ENCODE peak calls at places on chromosome X, in eight cellular contexts. J, Q, A, E, H, X, I and R are unnamed samples.
A peak's percentile ranks its signal among the peaks of the same experiment; 100 is the strongest.

GRCh38 chrX:49915352-49916222 is 6.8 kb upstream of the CLCN5 start:
- DNase-seq in Q (no peak), I (peak; percentile 74), H (no peak), X (peak; percentile 46), J (peak; percentile 61), E (no peak), A (peak; percentile 44), R (peak; percentile 65)

GRCh38 chrX:115023139-115023538 is 5.7 kb upstream of the IL13RA2 start:
- DNase-seq in H (no peak), E (no peak), Q (no peak), A (no peak), I (peak; percentile 70), J (peak; percentile 91), X (no peak), R (no peak)

GRCh38 chrX:41922694-41923171 is 621 bp downstream of the CASK start:
- DNase-seq in J (peak; percentile 6), X (peak; percentile 40), H (no peak), Q (peak; percentile 57), I (peak; percentile 24), E (peak; percentile 58), A (peak; percentile 28), R (peak; percentile 28)

GRCh38 chrX:3178329-3178728 is 137.1 kb downstream of the ARSF start:
- DNase-seq in Q (no peak), X (no peak), I (no peak), H (no peak), A (no peak), E (no peak), J (no peak), R (no peak)

GRCh38 chrX:107712231-107713204 is 63.1 kb downstream of the TSC22D3 start:
- DNase-seq in H (no peak), I (peak; percentile 78), E (peak; percentile 54), J (peak; percentile 46), X (no peak), Q (peak; percentile 74), A (no peak), R (peak; percentile 38)

GRCh38 chrX:20668550-20668949 is 401.8 kb upstream of the RPS6KA3 start:
- DNase-seq in I (no peak), X (no peak), A (no peak), Q (no peak), H (no peak), J (no peak), E (no peak), R (no peak)

GRCh38 chrX:131746491-131746968 is 202.7 kb downstream of the OR13H1 start:
- DNase-seq in I (no peak), J (no peak), X (peak; percentile 87), A (peak; percentile 17), H (peak; percentile 79), Q (no peak), E (peak; percentile 90), R (peak; percentile 89)

GRCh38 chrX:140762061-140762460 is 52.5 kb downstream of the LINC00632 start:
- DNase-seq in X (peak; percentile 37), E (no peak), A (peak; percentile 35), Q (no peak), J (peak; percentile 57), I (peak; percentile 79), H (peak; percentile 28), R (peak; percentile 59)

GRCh38 chrX:65586491-65586890 is 51.9 kb upstream of the LAS1L start:
- DNase-seq in J (peak; percentile 68), A (no peak), H (no peak), Q (no peak), I (peak; percentile 37), X (no peak), E (no peak), R (no peak)

GRCh38 chrX:107726809-107727534 is 48.6 kb downstream of the TSC22D3 start:
- DNase-seq in Q (no peak), I (no peak), A (no peak), H (no peak), E (peak; percentile 45), X (no peak), J (no peak), R (no peak)

GRCh38 chrX:77595848-77596247 is 148.7 kb downstream of the FGF16 start:
- DNase-seq in J (no peak), Q (no peak), H (no peak), I (no peak), A (no peak), E (no peak), X (no peak), R (no peak)

GRCh38 chrX:69185886-69186285 is 20.6 kb upstream of the PJA1 start:
- DNase-seq in A (no peak), X (no peak), H (no peak), I (no peak), J (no peak), E (no peak), Q (no peak), R (no peak)

GRCh38 chrX:48613502-48614160 is 16.3 kb downstream of the WDR13 start:
- DNase-seq in X (no peak), H (no peak), I (no peak), J (no peak), E (no peak), A (no peak), Q (no peak), R (no peak)

GRCh38 chrX:41468647-41469323 is 21.6 kb downstream of the NYX start:
- DNase-seq in E (peak; percentile 63), A (no peak), H (no peak), X (no peak), Q (no peak), I (peak; percentile 68), J (no peak), R (peak; percentile 19)

GRCh38 chrX:114065612-114066178 is 518.2 kb upstream of the HTR2C start:
- DNase-seq in I (no peak), J (peak; percentile 54), A (no peak), E (no peak), H (no peak), X (no peak), Q (no peak), R (no peak)

GRCh38 chrX:41655631-41656030 is 33.1 kb upstream of the GPR34 start:
- DNase-seq in X (no peak), I (no peak), Q (no peak), A (no peak), E (no peak), H (no peak), J (peak; percentile 45), R (no peak)

GRCh38 chrX:119008122-119008744 is 33.8 kb downstream of the LONRF3 start:
- DNase-seq in E (no peak), J (peak; percentile 29), I (peak; percentile 45), Q (no peak), A (peak; percentile 54), H (no peak), X (no peak), R (peak; percentile 25)

GRCh38 chrX:2628751-2629315 is 62.3 kb upstream of the CD99 start:
- DNase-seq in E (no peak), A (no peak), J (no peak), I (no peak), X (no peak), H (no peak), Q (no peak), R (no peak)

GRCh38 chrX:49266536-49267445 is 2.3 kb upstream of the FOXP3 start:
- DNase-seq in E (no peak), A (no peak), X (no peak), H (no peak), J (no peak), I (no peak), Q (no peak), R (no peak)

GRCh38 chrX:10983526-10983925 is 127.6 kb upstream of the HCCS start:
- DNase-seq in I (no peak), A (no peak), J (no peak), E (no peak), H (no peak), X (no peak), Q (no peak), R (no peak)

GRCh38 chrX:122945328-122945727 is 238.8 kb upstream of the GRIA3 start:
- DNase-seq in X (no peak), Q (no peak), J (no peak), I (no peak), H (no peak), E (no peak), A (no peak), R (no peak)

GRCh38 chrX:56787734-56788152 is 58.7 kb downstream of the NBDY start:
- DNase-seq in H (peak; percentile 10), Q (no peak), I (no peak), E (no peak), J (no peak), A (no peak), X (no peak), R (no peak)

GRCh38 chrX:50068293-50068568 is 132.6 kb downstream of the AKAP4 start:
- DNase-seq in I (no peak), Q (no peak), J (no peak), E (no peak), A (no peak), H (no peak), X (no peak), R (no peak)

GRCh38 chrX:30793075-30793766 is 95.8 kb downstream of the TAB3 start:
- DNase-seq in J (peak; percentile 36), Q (no peak), A (no peak), E (no peak), H (no peak), I (no peak), X (no peak), R (no peak)
- TF ChIP-seq CTCF in J (no peak), Q (no peak), A (no peak), E (no peak), H (no peak), I (no peak), X (no peak), R (no peak)

GRCh38 chrX:99172958-99173357 is 1237.1 kb downstream of the PCDH19 start:
- DNase-seq in E (no peak), J (no peak), A (no peak), Q (no peak), H (no peak), I (no peak), X (no peak), R (no peak)
- TF ChIP-seq CTCF in E (no peak), J (no peak), A (no peak), Q (no peak), H (no peak), I (no peak), X (no peak), R (no peak)

GRCh38 chrX:101759000-101759399 is 99.3 kb upstream of the ARMCX2 start:
- DNase-seq in J (peak; percentile 44), I (peak; percentile 46), Q (peak; percentile 59), H (no peak), A (no peak), E (peak; percentile 47), X (peak; percentile 21), R (peak; percentile 20)
- TF ChIP-seq CTCF in J (peak; percentile 46), I (peak; percentile 25), Q (peak; percentile 27), H (no peak), A (peak; percentile 20), E (peak; percentile 49), X (peak; percentile 55), R (peak; percentile 37)

DNA sequence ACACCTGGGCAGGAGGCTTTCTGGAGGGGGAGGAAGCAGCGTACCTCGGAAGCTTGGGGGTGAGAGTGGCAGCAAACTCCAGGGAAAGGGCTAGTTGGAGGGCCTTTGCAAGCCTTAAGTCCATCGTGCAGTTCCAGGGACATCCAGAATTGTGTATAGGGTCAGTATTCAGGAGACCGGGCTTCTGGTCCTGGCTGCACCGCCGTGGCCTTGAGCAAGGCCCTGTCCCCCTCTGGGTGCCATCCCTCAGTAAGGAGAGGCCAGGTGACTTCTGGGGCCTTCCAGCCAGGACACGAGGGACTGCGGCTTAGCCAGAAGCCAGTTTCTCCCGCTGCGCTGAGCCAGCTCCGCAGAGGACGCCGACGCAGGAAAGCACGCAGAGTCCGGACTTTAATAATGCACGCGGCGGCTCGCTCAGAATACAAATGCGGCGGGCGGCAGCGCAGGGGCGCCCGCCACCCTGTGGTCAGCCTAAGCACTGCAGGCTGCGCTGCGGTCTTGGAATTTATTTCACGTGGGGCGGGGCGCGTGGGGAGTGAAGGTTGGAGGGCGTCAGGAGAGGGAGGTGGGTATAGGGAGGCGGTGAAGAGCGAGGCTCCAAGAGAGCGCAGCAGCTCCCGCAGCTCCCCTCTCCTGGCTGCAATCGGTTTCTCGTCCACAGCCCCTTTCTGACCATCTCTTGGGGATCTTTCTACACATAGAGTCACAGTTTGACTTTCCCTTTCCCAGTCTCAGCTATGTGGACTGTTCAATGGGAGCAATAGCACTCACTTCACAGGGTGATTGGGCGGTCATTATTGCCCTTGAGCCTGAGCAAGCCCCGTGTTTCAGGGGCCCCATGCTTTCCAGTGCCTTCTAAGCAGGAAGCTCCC is 94.1 kb upstream of the GPR50 start:
- DNase-seq in J (peak; percentile 49), A (peak; percentile 80), H (peak; percentile 45), I (peak; percentile 53), X (peak; percentile 55), Q (peak; percentile 69), E (peak; percentile 76), R (peak; percentile 58)
- TF ChIP-seq CTCF in J (peak; percentile 79), A (peak; percentile 91), H (no peak), I (peak; percentile 89), X (peak; percentile 93), Q (peak; percentile 76), E (peak; percentile 89), R (peak; percentile 77)